ENCODE peak calls at places on chromosomes 2 and 18, in nine cellular contexts. One of them, this sample, is unnamed.

GRCh38 chr2:43484323-43484930 is 111.4 kb downstream of the THADA start:
- DNase-seq in activated naive CD8-positive, alpha-beta T cell treated with anti-CD3 and anti-CD28 coated beads for 36 hours: no peak
- DNase-seq in NCI-H345: peak
- DNase-seq in HTR-8/SVneo: peak
- DNase-seq in foreskin fibroblast: peak
- DNase-seq in RCC 7860: peak
- DNase-seq in retina: peak
- DNase-seq in chondrocyte: no peak
- DNase-seq in adipocyte: peak
- DNase-seq in this sample: no peak

GRCh38 chr18:35646449-35646848 is 64.9 kb downstream of the GALNT1 start:
- DNase-seq in activated naive CD8-positive, alpha-beta T cell treated with anti-CD3 and anti-CD28 coated beads for 36 hours: no peak
- DNase-seq in NCI-H345: no peak
- DNase-seq in HTR-8/SVneo: no peak
- DNase-seq in foreskin fibroblast: no peak
- DNase-seq in RCC 7860: no peak
- DNase-seq in retina: no peak
- DNase-seq in chondrocyte: no peak
- DNase-seq in adipocyte: no peak
- DNase-seq in this sample: no peak

GRCh38 chr2:118310016-118310877 is 222.0 kb downstream of the INSIG2 start:
- DNase-seq in activated naive CD8-positive, alpha-beta T cell treated with anti-CD3 and anti-CD28 coated beads for 36 hours: peak
- DNase-seq in NCI-H345: peak
- DNase-seq in HTR-8/SVneo: no peak
- DNase-seq in foreskin fibroblast: peak
- DNase-seq in RCC 7860: no peak
- DNase-seq in retina: peak
- DNase-seq in chondrocyte: no peak
- DNase-seq in adipocyte: peak
- DNase-seq in this sample: peak

GRCh38 chr2:149826471-149827125 is 239.0 kb upstream of the MMADHC start:
- DNase-seq in activated naive CD8-positive, alpha-beta T cell treated with anti-CD3 and anti-CD28 coated beads for 36 hours: no peak
- DNase-seq in NCI-H345: no peak
- DNase-seq in HTR-8/SVneo: no peak
- DNase-seq in foreskin fibroblast: peak
- DNase-seq in RCC 7860: no peak
- DNase-seq in retina: no peak
- DNase-seq in chondrocyte: no peak
- DNase-seq in adipocyte: no peak
- DNase-seq in this sample: no peak

GRCh38 chr2:152046940-152047339 is 51.9 kb downstream of the CACNB4 start:
- DNase-seq in activated naive CD8-positive, alpha-beta T cell treated with anti-CD3 and anti-CD28 coated beads for 36 hours: no peak
- DNase-seq in NCI-H345: no peak
- DNase-seq in HTR-8/SVneo: no peak
- DNase-seq in foreskin fibroblast: no peak
- DNase-seq in RCC 7860: no peak
- DNase-seq in retina: no peak
- DNase-seq in chondrocyte: no peak
- DNase-seq in adipocyte: no peak
- DNase-seq in this sample: no peak

GRCh38 chr18:13221821-13222220 is 3.3 kb downstream of the LDLRAD4 start:
- DNase-seq in activated naive CD8-positive, alpha-beta T cell treated with anti-CD3 and anti-CD28 coated beads for 36 hours: no peak
- DNase-seq in NCI-H345: peak
- DNase-seq in HTR-8/SVneo: no peak
- DNase-seq in foreskin fibroblast: no peak
- DNase-seq in RCC 7860: no peak
- DNase-seq in retina: no peak
- DNase-seq in chondrocyte: no peak
- DNase-seq in adipocyte: no peak
- DNase-seq in this sample: no peak

GRCh38 chr18:49723648-49724180 is 89.6 kb downstream of the ACAA2 start:
- DNase-seq in activated naive CD8-positive, alpha-beta T cell treated with anti-CD3 and anti-CD28 coated beads for 36 hours: peak
- DNase-seq in NCI-H345: no peak
- DNase-seq in HTR-8/SVneo: peak
- DNase-seq in foreskin fibroblast: peak
- DNase-seq in RCC 7860: peak
- DNase-seq in retina: no peak
- DNase-seq in chondrocyte: no peak
- DNase-seq in adipocyte: no peak
- DNase-seq in this sample: no peak

GRCh38 chr2:164213916-164214315 is 407.4 kb downstream of the GRB14 start:
- DNase-seq in activated naive CD8-positive, alpha-beta T cell treated with anti-CD3 and anti-CD28 coated beads for 36 hours: no peak
- DNase-seq in NCI-H345: no peak
- DNase-seq in HTR-8/SVneo: no peak
- DNase-seq in foreskin fibroblast: no peak
- DNase-seq in RCC 7860: no peak
- DNase-seq in retina: no peak
- DNase-seq in chondrocyte: no peak
- DNase-seq in adipocyte: no peak
- DNase-seq in this sample: no peak

GRCh38 chr2:121237980-121238665 is 46.9 kb downstream of the TFCP2L1 start:
- DNase-seq in activated naive CD8-positive, alpha-beta T cell treated with anti-CD3 and anti-CD28 coated beads for 36 hours: no peak
- DNase-seq in NCI-H345: no peak
- DNase-seq in HTR-8/SVneo: no peak
- DNase-seq in foreskin fibroblast: no peak
- DNase-seq in RCC 7860: peak
- DNase-seq in retina: no peak
- DNase-seq in chondrocyte: peak
- DNase-seq in adipocyte: no peak
- DNase-seq in this sample: no peak

GRCh38 chr2:172083725-172084483 is 1.4 kb upstream of the DLX1 start:
- DNase-seq in activated naive CD8-positive, alpha-beta T cell treated with anti-CD3 and anti-CD28 coated beads for 36 hours: no peak
- DNase-seq in NCI-H345: no peak
- DNase-seq in HTR-8/SVneo: peak
- DNase-seq in foreskin fibroblast: peak
- DNase-seq in RCC 7860: peak
- DNase-seq in retina: peak
- DNase-seq in chondrocyte: no peak
- DNase-seq in adipocyte: peak
- DNase-seq in this sample: no peak

GRCh38 chr2:222882484-222882928 is 21.7 kb downstream of the ACSL3 start:
- DNase-seq in activated naive CD8-positive, alpha-beta T cell treated with anti-CD3 and anti-CD28 coated beads for 36 hours: no peak
- DNase-seq in NCI-H345: no peak
- DNase-seq in HTR-8/SVneo: no peak
- DNase-seq in foreskin fibroblast: no peak
- DNase-seq in RCC 7860: no peak
- DNase-seq in retina: no peak
- DNase-seq in chondrocyte: no peak
- DNase-seq in adipocyte: no peak
- DNase-seq in this sample: no peak

GRCh38 chr2:199739413-199740110 is 111.4 kb downstream of the FTCDNL1 start:
- DNase-seq in activated naive CD8-positive, alpha-beta T cell treated with anti-CD3 and anti-CD28 coated beads for 36 hours: peak
- DNase-seq in NCI-H345: peak
- DNase-seq in HTR-8/SVneo: peak
- DNase-seq in foreskin fibroblast: peak
- DNase-seq in RCC 7860: peak
- DNase-seq in retina: peak
- DNase-seq in chondrocyte: no peak
- DNase-seq in adipocyte: peak
- DNase-seq in this sample: peak

GRCh38 chr18:6248017-6248416 is 166.7 kb downstream of the L3MBTL4 start:
- DNase-seq in activated naive CD8-positive, alpha-beta T cell treated with anti-CD3 and anti-CD28 coated beads for 36 hours: no peak
- DNase-seq in NCI-H345: no peak
- DNase-seq in HTR-8/SVneo: no peak
- DNase-seq in foreskin fibroblast: no peak
- DNase-seq in RCC 7860: no peak
- DNase-seq in retina: no peak
- DNase-seq in chondrocyte: no peak
- DNase-seq in adipocyte: no peak
- DNase-seq in this sample: no peak

GRCh38 chr2:71798266-71799012 is 345.1 kb downstream of the DYSF start:
- DNase-seq in activated naive CD8-positive, alpha-beta T cell treated with anti-CD3 and anti-CD28 coated beads for 36 hours: peak
- DNase-seq in NCI-H345: no peak
- DNase-seq in HTR-8/SVneo: peak
- DNase-seq in foreskin fibroblast: peak
- DNase-seq in RCC 7860: no peak
- DNase-seq in retina: peak
- DNase-seq in chondrocyte: no peak
- DNase-seq in adipocyte: peak
- DNase-seq in this sample: no peak

This sample was measured in stimulated activated CD8-positive, alpha-beta memory T cell treated with anti-CD3 and anti-CD28 coated beads, Interleukin-15, amount 100 ng/mL, for 1 hour.